ENCODE peak calls at places on chromosome 13, in eight cellular contexts. O is amygdala; W is Caki2; U is fibroblast of mammary gland; B is activated naive CD4-positive, alpha-beta T cell; Y is NCI-H146; L is activated CD4-positive, alpha-beta T cell treated with anti-CD3 and anti-CD28 coated beads, Interleukin-2, amount 50 U/mL, for 24 hours; C is dorsolateral prefrontal cortex. K is an unnamed sample.

GRCh38 chr13:113618455-113618854 is 33.9 kb downstream of the TFDP1 start:
- DNase-seq in O (no peak), W (no peak), U (no peak), B (no peak), Y (no peak), L (no peak), C (no peak), K (no peak)

GRCh38 chr13:113315992-113316391 is 19.0 kb downstream of the LAMP1 start:
- DNase-seq in O (no peak), W (no peak), U (no peak), B (no peak), Y (no peak), L (no peak), C (no peak), K (no peak)

GRCh38 chr13:48646791-48647190 is 6.9 kb upstream of the CYSLTR2 start:
- DNase-seq in O (no peak), W (no peak), U (no peak), B (no peak), Y (peak; percentile 17), L (no peak), C (no peak), K (no peak)

GRCh38 chr13:108834193-108834592 is 204.8 kb downstream of the MYO16 start:
- DNase-seq in O (no peak), W (no peak), U (no peak), B (no peak), Y (no peak), L (no peak), C (no peak), K (no peak)

GRCh38 chr13:111539252-111539651 is 218.8 kb downstream of the TEX29 start:
- DNase-seq in O (no peak), W (no peak), U (no peak), B (no peak), Y (no peak), L (no peak), C (no peak), K (no peak)

GRCh38 chr13:113897161-113897560 is 33.3 kb upstream of the GAS6 start:
- DNase-seq in O (no peak), W (peak; percentile 34), U (peak; percentile 89), B (no peak), Y (no peak), L (no peak), C (no peak), K (no peak)

GRCh38 chr13:51192348-51192747 is 29.9 kb upstream of the FAM124A start:
- DNase-seq in O (no peak), W (no peak), U (peak; percentile 49), B (no peak), Y (no peak), L (no peak), C (no peak), K (no peak)

GRCh38 chr13:40109324-40109958 is 454.0 kb downstream of the COG6 start:
- DNase-seq in O (no peak), W (no peak), U (peak; percentile 98), B (no peak), Y (no peak), L (no peak), C (no peak), K (no peak)

GRCh38 chr13:80029170-80029569 is 311.8 kb downstream of the SPRY2 start:
- DNase-seq in O (no peak), W (no peak), U (no peak), B (no peak), Y (peak; percentile 60), L (no peak), C (peak; percentile 68), K (peak; percentile 34)

GRCh38 chr13:20609145-20609544 is 42.2 kb downstream of the IFT88 start:
- DNase-seq in O (no peak), W (no peak), U (peak; percentile 89), B (no peak), Y (no peak), L (no peak), C (no peak), K (no peak)

GRCh38 chr13:30113531-30113930 is 193.8 kb downstream of the KATNAL1 start:
- DNase-seq in O (no peak), W (no peak), U (no peak), B (no peak), Y (no peak), L (no peak), C (no peak), K (no peak)

GRCh38 chr13:80458546-80458945 is 117.6 kb upstream of the SPRY2 start:
- DNase-seq in O (no peak), W (no peak), U (peak; percentile 80), B (no peak), Y (no peak), L (no peak), C (no peak), K (no peak)

GRCh38 chr13:38538412-38538811 is 148.5 kb upstream of the FREM2 start:
- DNase-seq in O (no peak), W (no peak), U (no peak), B (no peak), Y (peak; percentile 87), L (no peak), C (no peak), K (no peak)

GRCh38 chr13:41463823-41464602 is 6.7 kb downstream of the RGCC start:
- DNase-seq in O (no peak), W (no peak), U (no peak), B (peak; percentile 18), Y (no peak), L (no peak), C (no peak), K (no peak)

GRCh38 chr13:26965976-26966375 is 205.4 kb upstream of the GPR12 start:
- DNase-seq in O (no peak), W (no peak), U (peak; percentile 68), B (no peak), Y (peak; percentile 80), L (no peak), C (no peak), K (peak; percentile 64)

GRCh38 chr13:83009987-83010386 is 872.3 kb downstream of the SLITRK1 start:
- DNase-seq in O (no peak), W (no peak), U (no peak), B (no peak), Y (no peak), L (no peak), C (no peak), K (no peak)

GRCh38 chr13:22120646-22121045 is 449.8 kb downstream of the FGF9 start:
- DNase-seq in O (no peak), W (no peak), U (no peak), B (no peak), Y (no peak), L (no peak), C (no peak), K (no peak)

GRCh38 chr13:113777311-113778260 is 18.6 kb downstream of the TMEM255B start:
- DNase-seq in O (no peak), W (no peak), U (peak; percentile 22), B (no peak), Y (no peak), L (no peak), C (no peak), K (no peak)

GRCh38 chr13:97911311-97912138 is 42.0 kb upstream of the IPO5 start:
- DNase-seq in O (no peak), W (peak; percentile 12), U (peak; percentile 65), B (no peak), Y (peak; percentile 48), L (no peak), C (no peak), K (no peak)

GRCh38 chr13:20197361-20197834 is 4.7 kb upstream of the GJB2 start:
- DNase-seq in O (no peak), W (peak; percentile 66), U (peak; percentile 66), B (no peak), Y (peak; percentile 40), L (no peak), C (no peak), K (no peak)

GRCh38 chr13:68160466-68160865 is 930.3 kb upstream of the PCDH9 start:
- DNase-seq in O (no peak), W (no peak), U (peak; percentile 52), B (no peak), Y (no peak), L (no peak), C (no peak), K (no peak)

GRCh38 chr13:108895220-108895704 is 265.9 kb downstream of the MYO16 start:
- DNase-seq in O (no peak), W (peak; percentile 31), U (peak; percentile 71), B (no peak), Y (peak; percentile 44), L (no peak), C (no peak), K (no peak)

GRCh38 chr13:46181799-46182490 is at the start of gene LCP1:
- DNase-seq in O (no peak), W (no peak), U (no peak), B (peak; percentile 43), Y (peak; percentile 68), L (peak; percentile 78), C (no peak), K (no peak)

GRCh38 chr13:76808927-76809326 is 77.3 kb downstream of the KCTD12 start:
- DNase-seq in O (no peak), W (no peak), U (peak; percentile 77), B (no peak), Y (no peak), L (no peak), C (no peak), K (no peak)

GRCh38 chr13:93624371-93624777 is 397.8 kb downstream of the GPC6 start:
- DNase-seq in O (no peak), W (no peak), U (peak; percentile 13), B (no peak), Y (no peak), L (no peak), C (no peak), K (no peak)

GRCh38 chr13:97627566-97627965 is 193.6 kb downstream of the RAP2A start:
- DNase-seq in O (no peak), W (peak; percentile 59), U (peak; percentile 93), B (no peak), Y (no peak), L (no peak), C (no peak), K (peak; percentile 22)

GRCh38 chr13:100803091-100803490 is 128.5 kb upstream of the TMTC4 start:
- DNase-seq in O (no peak), W (no peak), U (no peak), B (no peak), Y (no peak), L (no peak), C (no peak), K (no peak)

GRCh38 chr13:27168870-27169525 is 2.6 kb downstream of the USP12 start:
- DNase-seq in O (no peak), W (no peak), U (peak; percentile 36), B (no peak), Y (no peak), L (no peak), C (no peak), K (no peak)

GRCh38 chr13:67013709-67014108 is 216.4 kb downstream of the PCDH9 start:
- DNase-seq in O (no peak), W (no peak), U (no peak), B (no peak), Y (no peak), L (no peak), C (no peak), K (no peak)

GRCh38 chr13:50612717-50613116 is 230.8 kb downstream of the DLEU7 start:
- DNase-seq in O (no peak), W (no peak), U (no peak), B (no peak), Y (no peak), L (no peak), C (no peak), K (no peak)

GRCh38 chr13:99258210-99258860 is at the start of gene GPR18:
- DNase-seq in O (no peak), W (no peak), U (no peak), B (peak; percentile 15), Y (no peak), L (no peak), C (no peak), K (no peak)

GRCh38 chr13:79307866-79308298 is 98.2 kb downstream of the RBM26 start:
- DNase-seq in O (no peak), W (no peak), U (peak; percentile 52), B (no peak), Y (no peak), L (no peak), C (no peak), K (no peak)

GRCh38 chr13:114115191-114115671 is 17.2 kb downstream of the RASA3 start:
- DNase-seq in O (no peak), W (peak; percentile 85), U (peak; percentile 90), B (no peak), Y (no peak), L (no peak), C (no peak), K (no peak)

GRCh38 chr13:102825921-102826706 is 19.7 kb upstream of the ERCC5 start:
- DNase-seq in O (no peak), W (peak; percentile 50), U (peak; percentile 96), B (no peak), Y (no peak), L (no peak), C (no peak), K (no peak)